ENCODE peak calls at places on chromosomes 12 and 14, in six cellular contexts. F is mesendoderm, E is mesenchymal stem cell, K is neuronal stem cell, X is IMR-90, B is H9. I is an unnamed sample.

GRCh38 chr14:93105362-93105761 is 10.4 kb downstream of the ITPK1 start:
- DNase-seq in B (no peak), K (no peak), F (no peak), E (peak), X (peak), I (peak)

GRCh38 chr12:123085730-123086487 is 65.0 kb downstream of the PITPNM2 start:
- DNase-seq in X (peak), B (no peak), F (no peak), K (no peak), E (peak), I (no peak)

GRCh38 chr12:3150820-3151590 is 73.8 kb downstream of the TSPAN9 start:
- DNase-seq in F (peak), K (no peak), X (peak), E (peak), B (peak), I (no peak)

GRCh38 chr14:104264495-104265265 is 126.3 kb downstream of the KIF26A start:
- DNase-seq in B (peak), X (no peak), E (no peak), K (no peak), F (no peak), I (no peak)

GRCh38 chr12:19033244-19033643 is 96.3 kb upstream of the PLEKHA5 start:
- DNase-seq in E (no peak), F (no peak), K (no peak), B (no peak), X (no peak), I (no peak)

GRCh38 chr14:95667251-95667693 is 19.0 kb upstream of the TCL1B start:
- DNase-seq in X (no peak), F (no peak), E (no peak), K (no peak), B (no peak), I (no peak)

GRCh38 chr12:45192041-45192695 is 23.7 kb upstream of the ANO6 start:
- DNase-seq in K (no peak), X (peak), B (no peak), F (peak), E (peak), I (peak)

GRCh38 chr12:111211910-111212757 is 156.8 kb downstream of the PHETA1 start:
- DNase-seq in B (peak), K (peak), X (no peak), F (peak), E (no peak), I (peak)

DNA sequence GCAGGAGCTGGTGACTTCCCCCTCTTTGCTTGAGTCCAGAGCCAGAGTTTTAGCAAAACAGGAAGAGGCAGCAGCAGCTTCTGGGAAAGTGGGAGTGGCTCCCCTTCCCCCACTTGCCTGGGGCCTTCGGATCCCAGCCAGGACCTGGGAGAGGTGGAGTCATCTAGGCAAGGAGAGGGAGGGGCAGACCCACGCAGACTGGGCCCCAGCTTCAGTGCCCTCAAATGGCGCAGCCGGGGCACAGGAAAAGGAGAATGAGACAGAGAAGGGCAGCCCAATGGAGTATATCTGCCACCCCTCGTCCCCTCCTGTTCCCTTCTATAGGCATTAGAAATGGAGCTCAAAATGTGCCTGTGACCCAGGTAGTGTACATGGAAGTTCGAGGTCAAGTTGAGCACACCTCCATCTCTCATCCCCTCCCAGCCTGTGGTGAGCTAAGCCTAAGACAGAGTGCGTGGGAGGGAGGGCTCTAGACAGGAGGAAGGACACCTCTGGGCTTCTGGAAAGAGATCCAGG is 9.3 kb upstream of the HDAC7 start:
- DNase-seq in F (peak), E (peak), K (no peak), B (peak), X (peak), I (no peak)
- H3K4ac ChIP-seq in F (peak), E (peak), K (no peak), B (no peak), X (peak), I (no peak)

GRCh38 chr12:131909596-131910219 is 15.3 kb downstream of the ULK1 start:
- DNase-seq in E (no peak), K (no peak), F (no peak), B (no peak), X (no peak), I (no peak)
- H4K8ac ChIP-seq in E (no peak), K (no peak), F (no peak), B (no peak), X (no peak), I (no peak)

GRCh38 chr12:2058837-2059236 is 6.0 kb downstream of the CACNA1C start:
- DNase-seq in K (no peak), E (no peak), F (peak), B (no peak), X (no peak), I (no peak)
- H3K9ac ChIP-seq in K (no peak), E (no peak), F (no peak), B (no peak), X (no peak), I (no peak)

GRCh38 chr14:75258803-75259509 is 19.7 kb upstream of the FOS start:
- DNase-seq in F (peak), X (peak), B (peak), K (peak), E (peak), I (peak)
- H3K4ac ChIP-seq in F (no peak), X (peak), B (peak), K (no peak), E (peak), I (peak)

GRCh38 chr14:47966411-47966810 is 291.0 kb upstream of the MDGA2 start:
- DNase-seq in X (no peak), B (no peak), K (no peak), E (no peak), F (peak), I (no peak)
- H4K8ac ChIP-seq in X (no peak), B (no peak), K (no peak), E (no peak), F (no peak), I (no peak)

DNA sequence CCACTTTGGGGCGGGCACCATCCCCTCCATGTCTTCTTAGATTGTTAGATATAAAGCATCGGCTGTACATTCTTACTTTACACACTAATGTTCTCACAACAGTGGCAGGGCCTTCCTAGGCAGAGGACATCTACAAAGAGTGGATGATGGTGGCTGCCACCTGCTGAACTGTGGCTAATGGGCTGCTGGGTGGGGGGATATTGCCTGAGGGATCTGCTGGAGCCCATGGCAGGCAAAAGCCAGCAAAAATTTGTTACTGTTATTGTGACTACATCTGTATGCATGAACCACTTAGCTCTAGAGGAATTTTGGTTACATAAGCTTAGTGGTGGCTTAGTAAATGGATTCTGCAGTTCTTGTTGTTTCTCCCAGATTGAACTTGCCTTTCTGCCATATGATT is 52.6 kb downstream of the DIP2B start:
- DNase-seq in E (no peak), B (no peak), X (peak), K (no peak), F (no peak), I (peak)
- H3K9ac ChIP-seq in E (no peak), B (no peak), X (no peak), K (no peak), F (no peak), I (no peak)